ENCODE peak calls at places on chromosomes 12 and 14, in eight cellular contexts. A, B, D, L, U, Z, T and X are unnamed samples.

GRCh38 chr12:38156497-38157245 is 159.9 kb upstream of the ALG10B start:
- DNase-seq in A (no peak), B (no peak), D (no peak), L (no peak), U (no peak), Z (no peak), T (no peak), X (no peak)

GRCh38 chr14:50601405-50601804 is 41.5 kb downstream of the ATL1 start:
- DNase-seq in A (no peak), B (peak; percentile 63), D (no peak), L (no peak), U (peak; percentile 20), Z (no peak), T (no peak), X (no peak)

GRCh38 chr12:120368789-120369475 is at the start of gene MSI1:
- DNase-seq in A (no peak), B (no peak), D (no peak), L (no peak), U (no peak), Z (no peak), T (no peak), X (no peak)

GRCh38 chr14:69879175-69880047 is at the start of gene SMOC1:
- DNase-seq in A (peak; percentile 91), B (no peak), D (peak; percentile 79), L (peak; percentile 84), U (peak; percentile 93), Z (no peak), T (peak; percentile 84), X (no peak)

GRCh38 chr12:120925740-120926563 is 21.8 kb upstream of the SPPL3 start:
- DNase-seq in A (no peak), B (peak; percentile 74), D (no peak), L (no peak), U (no peak), Z (no peak), T (peak; percentile 92), X (no peak)

GRCh38 chr14:95226801-95227200 is 69.5 kb upstream of the DICER1 start:
- DNase-seq in A (no peak), B (no peak), D (no peak), L (no peak), U (no peak), Z (no peak), T (no peak), X (no peak)

GRCh38 chr14:50533314-50533705 is 941 bp upstream of the MAP4K5 start:
- DNase-seq in A (no peak), B (no peak), D (no peak), L (no peak), U (no peak), Z (no peak), T (no peak), X (no peak)

GRCh38 chr12:117484901-117485300 is 123.5 kb upstream of the NOS1 start:
- DNase-seq in A (no peak), B (no peak), D (no peak), L (no peak), U (no peak), Z (no peak), T (no peak), X (no peak)

GRCh38 chr12:114415525-114415868 is 9.6 kb upstream of the TBX5 start:
- DNase-seq in A (no peak), B (no peak), D (no peak), L (no peak), U (no peak), Z (no peak), T (no peak), X (no peak)

GRCh38 chr12:82797480-82797879 is 110.8 kb downstream of the TMTC2 start:
- DNase-seq in A (no peak), B (no peak), D (no peak), L (no peak), U (no peak), Z (no peak), T (no peak), X (no peak)

GRCh38 chr14:66403183-66403582 is 83.0 kb upstream of the CCDC196 start:
- DNase-seq in A (no peak), B (peak; percentile 62), D (no peak), L (peak; percentile 40), U (peak; percentile 30), Z (peak; percentile 9), T (peak; percentile 16), X (peak; percentile 52)

GRCh38 chr12:52229836-52230343 is 3.2 kb upstream of the KRT7 start:
- DNase-seq in A (no peak), B (no peak), D (no peak), L (no peak), U (no peak), Z (no peak), T (no peak), X (no peak)

GRCh38 chr14:75283884-75284563 is 5.4 kb downstream of the FOS start:
- DNase-seq in A (no peak), B (peak; percentile 78), D (no peak), L (peak; percentile 44), U (no peak), Z (peak; percentile 46), T (peak; percentile 70), X (peak; percentile 78)

GRCh38 chr12:7907009-7907408 is 29.0 kb downstream of the SLC2A3 start:
- DNase-seq in A (no peak), B (peak; percentile 92), D (peak; percentile 32), L (peak; percentile 97), U (peak; percentile 37), Z (no peak), T (peak; percentile 40), X (no peak)

GRCh38 chr14:100775831-100776591 is 49.3 kb downstream of the DLK1 start:
- DNase-seq in A (no peak), B (no peak), D (peak; percentile 27), L (no peak), U (no peak), Z (no peak), T (no peak), X (no peak)

GRCh38 chr12:68175566-68176033 is 16.1 kb upstream of the IFNG start:
- DNase-seq in A (no peak), B (no peak), D (peak; percentile 63), L (no peak), U (no peak), Z (no peak), T (no peak), X (no peak)

GRCh38 chr14:33646692-33647260 is 304.1 kb downstream of the EGLN3 start:
- DNase-seq in A (no peak), B (peak; percentile 39), D (no peak), L (no peak), U (no peak), Z (no peak), T (no peak), X (no peak)

GRCh38 chr12:27333311-27334009 is 824 bp downstream of the BMAL2 start:
- DNase-seq in A (peak; percentile 17), B (no peak), D (peak; percentile 49), L (no peak), U (no peak), Z (peak; percentile 10), T (peak; percentile 40), X (no peak)

GRCh38 chr14:64465856-64466554 is 706 bp downstream of the AKAP5 start:
- DNase-seq in A (no peak), B (no peak), D (no peak), L (no peak), U (no peak), Z (no peak), T (peak; percentile 74), X (no peak)

GRCh38 chr12:104475269-104475668 is 18.5 kb downstream of the CHST11 start:
- DNase-seq in A (no peak), B (no peak), D (no peak), L (no peak), U (no peak), Z (no peak), T (no peak), X (no peak)

GRCh38 chr12:13559318-13559978 is 362.9 kb downstream of the EMP1 start:
- DNase-seq in A (no peak), B (no peak), D (no peak), L (peak; percentile 47), U (no peak), Z (no peak), T (no peak), X (no peak)

GRCh38 chr14:89755816-89756215 is 198.7 kb downstream of the EFCAB11 start:
- DNase-seq in A (no peak), B (no peak), D (no peak), L (no peak), U (no peak), Z (no peak), T (no peak), X (no peak)

GRCh38 chr14:98412431-98412830 is 859.6 kb downstream of the BCL11B start:
- DNase-seq in A (no peak), B (no peak), D (no peak), L (no peak), U (no peak), Z (no peak), T (no peak), X (no peak)

GRCh38 chr12:2640281-2640680 is 154.5 kb upstream of the FKBP4 start:
- DNase-seq in A (no peak), B (no peak), D (no peak), L (no peak), U (peak; percentile 15), Z (no peak), T (no peak), X (no peak)

GRCh38 chr14:72792051-72792788 is 101.7 kb downstream of the DPF3 start:
- DNase-seq in A (no peak), B (no peak), D (no peak), L (no peak), U (no peak), Z (no peak), T (peak; percentile 42), X (no peak)

GRCh38 chr14:80313806-80314205 is 102.5 kb upstream of the DIO2 start:
- DNase-seq in A (no peak), B (no peak), D (no peak), L (no peak), U (no peak), Z (no peak), T (no peak), X (no peak)

GRCh38 chr14:62776300-62776699 is 269.0 kb downstream of the KCNH5 start:
- DNase-seq in A (no peak), B (no peak), D (no peak), L (no peak), U (no peak), Z (no peak), T (no peak), X (no peak)

GRCh38 chr14:22252591-22253178 is 336.3 kb downstream of the DAD1 start:
- DNase-seq in A (no peak), B (no peak), D (no peak), L (no peak), U (no peak), Z (no peak), T (no peak), X (no peak)

GRCh38 chr12:16849473-16849872 is 243.5 kb upstream of the LMO3 start:
- DNase-seq in A (no peak), B (no peak), D (no peak), L (no peak), U (no peak), Z (no peak), T (no peak), X (no peak)

GRCh38 chr12:19010726-19011125 is 118.8 kb upstream of the PLEKHA5 start:
- DNase-seq in A (no peak), B (no peak), D (no peak), L (no peak), U (no peak), Z (no peak), T (no peak), X (no peak)